ENCODE peak calls at places on chromosomes 12 and 14, in five cellular contexts. Y is GM12878, K is tibial nerve, A is A549, E is sigmoid colon. T is an unnamed sample.

GRCh38 chr14:53663709-53664108 is 292.9 kb downstream of the BMP4 start:
- DNase-seq in E (peak), K (no peak), A (peak), Y (no peak), T (peak)

GRCh38 chr12:61956545-61956944 is 303.7 kb upstream of the USP15 start:
- DNase-seq in Y (no peak), A (no peak), K (no peak), E (no peak), T (no peak)

GRCh38 chr14:56212541-56212940 is 94.3 kb downstream of the PELI2 start:
- DNase-seq in E (no peak), Y (no peak), A (no peak), K (no peak), T (no peak)

GRCh38 chr12:93442411-93443340 is 929 bp upstream of the UBE2N start:
- DNase-seq in E (no peak), Y (no peak), A (no peak), K (no peak), T (no peak)

GRCh38 chr12:109999649-109999971 is 380 bp downstream of the ANKRD13A start:
- DNase-seq in K (no peak), Y (no peak), E (no peak), A (no peak), T (no peak)

GRCh38 chr12:80946591-80946990 is 8.9 kb upstream of the LIN7A start:
- DNase-seq in E (no peak), A (no peak), Y (no peak), K (no peak), T (no peak)

GRCh38 chr14:33035795-33036194 is 97.1 kb downstream of the NPAS3 start:
- DNase-seq in K (no peak), E (no peak), A (no peak), Y (no peak), T (no peak)

GRCh38 chr14:58815046-58815701 is 177.4 kb downstream of the DACT1 start:
- DNase-seq in A (no peak), K (no peak), E (no peak), Y (no peak), T (no peak)

GRCh38 chr14:58638231-58639205 is 756 bp downstream of the DACT1 start:
- DNase-seq in Y (no peak), E (peak), A (no peak), K (no peak), T (peak)

GRCh38 chr14:54356172-54356571 is 40.6 kb upstream of the CDKN3 start:
- DNase-seq in E (no peak), A (no peak), K (no peak), Y (no peak), T (no peak)

GRCh38 chr12:91805031-91805430 is 340.6 kb downstream of the BTG1 start:
- DNase-seq in K (no peak), E (no peak), Y (no peak), A (no peak), T (no peak)

GRCh38 chr12:115752913-115753726 is 524.4 kb downstream of the MED13L start:
- DNase-seq in K (no peak), A (peak), E (no peak), Y (peak), T (peak)

GRCh38 chr14:65167072-65167645 is 64.8 kb upstream of the MAX start:
- DNase-seq in K (no peak), A (no peak), E (no peak), Y (no peak), T (no peak)

GRCh38 chr14:104563742-104564615 is 15.6 kb upstream of the C14orf180 start:
- DNase-seq in E (peak), Y (no peak), K (no peak), A (peak), T (peak)

GRCh38 chr12:31117203-31118011 is 43.7 kb downstream of the DDX11 start:
- DNase-seq in A (peak), Y (no peak), E (no peak), K (no peak), T (peak)

GRCh38 chr14:22657861-22658260 is 13.7 kb upstream of the OR6J1 start:
- DNase-seq in A (no peak), Y (no peak), K (no peak), E (no peak), T (no peak)

GRCh38 chr12:90871697-90872096 is 83.3 kb downstream of the CCER1 start:
- DNase-seq in K (no peak), E (no peak), A (no peak), Y (no peak), T (no peak)

GRCh38 chr12:99752740-99753139 is 105.2 kb downstream of the GARIN6 start:
- DNase-seq in Y (no peak), K (no peak), E (no peak), A (no peak), T (no peak)

GRCh38 chr14:98325761-98326160 is 946.2 kb downstream of the BCL11B start:
- DNase-seq in E (no peak), K (no peak), A (no peak), Y (no peak), T (no peak)

GRCh38 chr12:103901518-103902173 is 28.6 kb upstream of the HSP90B1 start:
- DNase-seq in E (no peak), Y (no peak), A (no peak), K (no peak), T (peak)

GRCh38 chr12:130157998-130158774 is 4.1 kb upstream of the FZD10 start:
- DNase-seq in Y (no peak), A (no peak), E (no peak), K (no peak), T (no peak)

GRCh38 chr12:105083551-105084105 is 630 bp downstream of the ALDH1L2 start:
- DNase-seq in A (peak), K (peak), E (peak), Y (no peak), T (peak)

GRCh38 chr12:52175411-52176350 is 16.1 kb downstream of the KRT80 start:
- DNase-seq in K (no peak), Y (no peak), E (no peak), A (no peak), T (no peak)

GRCh38 chr12:119749666-119750065 is 81.7 kb downstream of the PRKAB1 start:
- DNase-seq in A (no peak), Y (no peak), K (no peak), E (no peak), T (no peak)

GRCh38 chr14:87971010-87971409 is 22.0 kb downstream of the GALC start:
- DNase-seq in Y (no peak), E (no peak), A (no peak), K (no peak), T (no peak)

GRCh38 chr12:39764944-39765560 is 145.4 kb upstream of the ABCD2 start:
- DNase-seq in K (no peak), A (peak), E (no peak), Y (no peak), T (no peak)

GRCh38 chr12:57591567-57592325 is 754 bp downstream of the PIP4K2C start:
- DNase-seq in K (no peak), A (peak), E (no peak), Y (no peak), T (peak)

GRCh38 chr12:132687211-132688164 is at the start of the genes POLE and PXMP2:
- DNase-seq in K (peak), Y (peak), E (peak), A (peak), T (peak)

DNA sequence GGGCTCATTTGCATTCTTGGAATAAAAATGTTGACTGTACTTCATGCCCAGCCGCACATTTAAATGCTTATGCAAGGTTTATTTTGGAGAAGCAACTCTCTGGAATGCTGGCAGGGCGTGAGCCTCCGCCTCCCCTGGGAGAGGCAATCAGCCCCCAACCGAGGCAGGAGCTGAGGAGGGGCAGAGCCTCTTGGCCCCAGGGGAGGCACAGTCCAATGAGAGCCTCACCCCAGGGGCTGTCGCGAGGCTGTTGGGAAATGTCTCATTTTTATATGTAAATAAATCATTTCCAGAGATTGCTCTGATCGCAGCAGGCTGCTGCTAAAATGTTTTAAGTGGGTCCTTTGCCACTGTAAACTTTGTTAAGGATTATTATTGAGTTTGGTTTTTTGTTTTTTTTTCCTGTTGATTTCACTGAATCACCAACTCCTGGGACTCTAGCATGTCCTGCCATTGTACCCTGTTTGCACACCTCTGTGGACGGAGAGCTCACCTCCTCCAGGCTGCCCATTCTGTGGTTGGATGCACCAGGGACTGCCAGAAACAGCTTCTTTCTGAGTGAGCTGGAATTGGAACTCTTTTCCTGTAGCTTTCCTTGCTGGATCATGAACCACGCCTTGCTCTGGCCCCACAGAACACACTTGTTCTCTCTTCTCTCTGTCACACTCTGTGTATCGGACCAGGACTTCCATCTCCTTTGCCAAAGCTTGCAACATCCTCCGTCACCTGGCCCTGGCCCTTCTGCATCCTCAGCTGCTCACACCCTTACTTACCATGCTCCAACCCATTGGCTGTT is 46.9 kb upstream of the FAM181A start:
- DNase-seq in E (peak), A (no peak), Y (no peak), K (peak), T (no peak)
- H3K4me3 ChIP-seq in E (peak), A (no peak), Y (no peak), K (no peak), T (no peak)

DNA sequence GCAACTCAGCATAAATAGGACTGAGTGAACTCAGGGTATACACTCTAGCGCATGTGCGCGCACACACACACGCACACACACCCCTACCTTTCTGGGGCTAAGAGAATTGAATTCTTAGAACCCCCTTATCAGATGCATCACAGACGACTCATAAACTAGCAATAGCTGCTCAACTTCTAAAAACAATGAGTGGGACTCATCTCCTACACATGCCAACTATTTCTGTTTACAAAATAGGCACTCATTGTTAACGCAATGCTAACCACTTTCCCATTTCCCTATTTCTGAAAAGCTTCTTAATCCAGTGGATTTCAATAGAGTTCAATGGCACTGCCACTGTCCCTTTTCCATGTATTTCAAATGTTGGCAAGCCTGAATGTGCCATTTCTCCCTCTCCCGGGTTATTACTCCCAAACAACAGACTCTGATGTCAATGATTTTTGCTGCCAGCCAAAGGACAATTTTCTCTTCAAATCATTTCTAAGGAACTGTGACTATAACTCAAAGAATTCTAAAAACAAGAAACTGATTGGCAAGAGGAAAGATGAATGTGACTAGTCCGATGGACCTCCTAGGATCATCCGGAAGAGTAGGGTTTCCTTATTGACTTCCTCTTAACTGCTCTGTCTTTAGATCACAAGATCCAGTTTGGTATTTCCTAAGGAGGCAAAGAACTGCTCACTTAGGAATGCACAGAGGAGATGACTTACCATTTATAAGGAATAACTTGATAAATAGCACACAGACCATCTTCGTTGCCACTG is 48.8 kb downstream of the SLC38A1 start:
- DNase-seq in E (no peak), K (no peak), Y (no peak), A (no peak), T (peak)
- H3K27ac ChIP-seq in E (peak), K (peak), Y (peak), A (no peak), T (peak)

DNA sequence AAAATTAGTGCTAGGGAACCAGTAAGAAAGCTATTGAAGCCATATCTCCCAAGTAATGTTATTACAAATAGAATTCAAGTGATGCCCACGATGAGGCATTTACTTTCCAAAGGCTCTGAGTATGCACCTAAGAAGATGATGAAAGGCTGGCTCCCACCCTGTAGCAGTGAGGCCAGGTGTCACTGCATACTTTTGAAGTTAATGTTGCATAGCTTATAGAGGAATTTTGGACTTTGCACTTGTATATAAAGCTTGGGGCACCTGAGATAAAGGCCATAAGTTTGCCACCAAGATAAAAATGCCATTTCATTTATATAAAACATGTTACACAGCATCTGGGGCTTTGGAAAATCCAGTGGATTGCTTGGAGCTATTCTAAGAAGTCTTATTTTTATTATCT is 96.2 kb downstream of the PTPRB start:
- DNase-seq in A (no peak), E (no peak), Y (no peak), K (no peak), T (no peak)
- TF ChIP-seq EP300 in A (no peak), E (no peak), Y (no peak), K (no peak), T (no peak)

DNA sequence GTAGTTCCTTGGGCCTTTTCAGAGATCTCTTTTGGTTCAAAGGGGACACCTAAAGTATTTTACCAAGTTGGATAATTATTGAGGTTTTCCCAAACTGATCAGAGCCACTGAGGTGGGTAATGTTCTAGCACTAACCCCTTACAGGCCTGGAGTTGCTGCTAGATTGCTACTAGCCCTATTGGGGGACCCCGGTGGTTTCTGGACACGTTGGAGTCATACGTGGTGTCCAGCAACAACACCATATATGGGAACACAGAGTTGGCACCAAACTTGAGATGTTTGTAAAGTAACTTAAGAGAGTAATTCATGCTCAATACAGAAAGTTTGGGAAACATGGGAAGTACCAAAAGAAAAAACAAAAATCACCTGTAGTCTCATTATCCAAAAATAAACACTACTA is 594 bp downstream of the BBOF1 start:
- DNase-seq in K (no peak), E (no peak), Y (no peak), A (peak), T (no peak)
- H3K4me3 ChIP-seq in K (peak), E (peak), Y (peak), A (peak), T (peak)

GRCh38 chr14:68307769-68308168 is 485.1 kb downstream of the ZFP36L1 start:
- DNase-seq in Y (no peak), A (no peak), E (no peak), K (no peak), T (no peak)
- H3K27ac ChIP-seq in Y (peak), A (no peak), E (peak), K (peak), T (peak)

GRCh38 chr12:97536353-97536752 is 73.7 kb downstream of the RMST start:
- DNase-seq in Y (no peak), E (no peak), K (no peak), A (no peak), T (no peak)
- TF ChIP-seq EP300 in Y (no peak), E (no peak), K (no peak), A (no peak), T (no peak)

DNA sequence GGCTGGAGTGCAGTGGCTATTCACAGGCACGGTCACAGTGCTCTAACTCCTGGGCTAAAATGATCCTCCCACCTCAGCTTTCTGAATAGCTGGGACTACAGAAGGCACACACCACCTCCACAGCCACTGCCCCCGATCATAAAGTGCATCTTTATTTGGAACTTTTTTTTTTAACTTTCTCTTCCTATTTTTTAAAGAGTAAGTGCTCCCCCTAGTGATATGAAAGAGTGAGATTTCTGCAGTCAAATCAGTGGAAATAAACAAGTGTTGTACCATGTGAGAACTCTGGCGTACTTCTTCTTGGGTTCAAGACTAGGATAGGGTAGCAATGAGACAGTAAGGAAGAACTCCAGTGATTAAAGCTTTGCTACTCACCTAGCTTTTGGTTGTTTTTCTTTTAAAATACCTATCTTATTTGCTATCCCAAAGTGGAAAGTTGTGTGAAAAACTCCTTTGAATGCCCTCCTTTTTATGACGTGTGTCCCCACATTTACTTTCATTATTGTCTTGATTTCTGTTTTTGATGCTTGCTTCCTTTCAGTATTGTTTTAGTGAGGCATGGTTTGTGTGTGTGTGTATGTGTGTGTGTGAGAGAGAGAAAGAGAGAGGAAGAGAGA is 6.6 kb downstream of the PPP4R4 start:
- DNase-seq in E (no peak), Y (peak), A (peak), K (no peak), T (no peak)
- H3K4me3 ChIP-seq in E (no peak), Y (peak), A (no peak), K (no peak), T (no peak)

GRCh38 chr14:76782115-76782884 is 21.0 kb downstream of the VASH1 start:
- DNase-seq in A (no peak), E (peak), K (no peak), Y (no peak), T (no peak)
- H3K27ac ChIP-seq in A (no peak), E (peak), K (peak), Y (no peak), T (no peak)

DNA sequence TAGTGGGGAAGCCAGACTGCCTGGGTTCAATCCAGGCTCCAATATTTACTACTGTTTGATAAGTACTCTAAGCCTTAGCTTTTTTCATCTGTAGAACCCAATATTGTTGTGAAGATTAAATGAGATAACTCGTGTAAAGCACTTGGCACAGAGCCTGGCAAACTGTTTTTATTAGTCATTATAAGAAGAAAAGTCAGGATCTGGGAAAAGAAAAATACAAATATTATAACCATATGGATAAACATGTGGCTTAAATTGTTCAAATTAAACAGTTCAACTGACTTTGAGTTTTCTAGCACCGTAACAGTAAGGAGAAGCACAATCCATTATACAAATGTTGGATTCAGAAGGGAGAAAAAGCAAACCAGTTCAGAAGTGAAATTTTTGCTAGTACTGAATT is 22.0 kb upstream of the CDK17 start:
- DNase-seq in A (no peak), E (no peak), K (no peak), Y (no peak), T (no peak)
- TF ChIP-seq EP300 in A (no peak), E (no peak), K (no peak), Y (no peak), T (no peak)